ENCODE peak calls at places on chromosomes 13 and 19, in four cellular contexts. C is HepG2, E is K562, T is GM12878. I is an unnamed sample.

GRCh38 chr19:1725100-1726064 is 27.9 kb upstream of the ONECUT3 start:
- DNase-seq in C (peak), E (peak), T (no peak), I (peak)

GRCh38 chr19:7877249-7877836 is 3.2 kb upstream of the PRR36 start:
- DNase-seq in C (no peak), E (no peak), T (no peak), I (no peak)

GRCh38 chr13:102402292-102402691 is 444 bp upstream of the FGF14 start:
- DNase-seq in C (no peak), E (no peak), T (no peak), I (peak)

GRCh38 chr19:29484876-29485275 is 40.9 kb upstream of the VSTM2B start:
- DNase-seq in C (no peak), E (no peak), T (no peak), I (no peak)

GRCh38 chr19:51091895-51092873 is 9.5 kb upstream of the KLK14 start:
- DNase-seq in C (no peak), E (no peak), T (no peak), I (no peak)

GRCh38 chr19:39401549-39402416 is 4.9 kb upstream of the ZFP36 start:
- DNase-seq in C (peak), E (peak), T (no peak), I (no peak)

GRCh38 chr13:112716841-112717520 is 27.1 kb downstream of the ATP11A start:
- DNase-seq in C (no peak), E (no peak), T (no peak), I (no peak)

GRCh38 chr13:62473190-62473943 is 1057.7 kb upstream of the PCDH20 start:
- DNase-seq in C (no peak), E (no peak), T (no peak), I (no peak)

GRCh38 chr13:73820688-73821087 is 313.5 kb downstream of the KLF12 start:
- DNase-seq in C (no peak), E (no peak), T (no peak), I (no peak)

GRCh38 chr13:110635405-110636002 is 20.2 kb downstream of the NAXD start:
- DNase-seq in C (no peak), E (no peak), T (no peak), I (no peak)
- TF ChIP-seq POLR2AphosphoS5 in C (no peak), E (no peak), T (no peak), I (no peak)

GRCh38 chr13:98672947-98673545 is 79.4 kb downstream of the SLC15A1 start:
- DNase-seq in C (peak), E (peak), T (peak), I (peak)
- TF ChIP-seq KDM1A in C (no peak), E (no peak), T (no peak), I (no peak)

GRCh38 chr19:5899728-5900526 is 3.7 kb downstream of the NDUFA11 start:
- DNase-seq in C (no peak), E (no peak), T (no peak), I (no peak)
- TF ChIP-seq POLR2AphosphoS5 in C (no peak), E (no peak), T (no peak), I (no peak)

GRCh38 chr19:44732235-44733014 is 16.1 kb upstream of the BCL3 start:
- DNase-seq in C (no peak), E (no peak), T (no peak), I (no peak)

GRCh38 chr19:44731622-44732021 is 16.9 kb upstream of the BCL3 start:
- DNase-seq in C (no peak), E (no peak), T (no peak), I (no peak)

GRCh38 chr19:44728178-44728577 is 20.3 kb upstream of the BCL3 start:
- DNase-seq in C (no peak), E (no peak), T (no peak), I (no peak)

GRCh38 chr19:44731081-44731480 is 17.4 kb upstream of the BCL3 start:
- DNase-seq in C (no peak), E (no peak), T (no peak), I (no peak)

GRCh38 chr19:44729516-44730033 is 18.9 kb upstream of the BCL3 start:
- DNase-seq in C (no peak), E (no peak), T (no peak), I (no peak)
- TF ChIP-seq KDM1A in C (no peak), E (no peak), T (no peak), I (no peak)

DNA sequence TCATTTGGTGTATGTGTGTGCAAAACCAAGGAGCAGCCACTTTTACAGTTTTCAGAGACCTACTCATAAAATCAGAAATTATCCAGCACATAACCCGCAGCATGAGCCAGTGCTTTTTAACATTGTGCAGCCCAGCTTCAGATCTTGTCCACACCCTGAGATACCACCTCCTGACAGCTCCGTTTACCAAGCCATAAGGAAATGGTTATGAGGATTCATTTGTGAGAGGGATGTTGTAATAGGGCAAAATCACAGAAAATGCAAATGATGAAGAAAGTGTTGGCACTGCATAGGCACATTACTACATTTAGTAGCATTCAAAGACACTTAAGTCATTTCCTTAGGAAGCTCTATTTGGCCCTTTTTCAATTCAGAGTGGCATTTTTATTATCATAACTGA is 277.4 kb downstream of the DNAJC15 start:
- DNase-seq in C (no peak), E (no peak), T (no peak), I (no peak)
- TF ChIP-seq POLR2AphosphoS5 in C (no peak), E (no peak), T (no peak), I (no peak)

DNA sequence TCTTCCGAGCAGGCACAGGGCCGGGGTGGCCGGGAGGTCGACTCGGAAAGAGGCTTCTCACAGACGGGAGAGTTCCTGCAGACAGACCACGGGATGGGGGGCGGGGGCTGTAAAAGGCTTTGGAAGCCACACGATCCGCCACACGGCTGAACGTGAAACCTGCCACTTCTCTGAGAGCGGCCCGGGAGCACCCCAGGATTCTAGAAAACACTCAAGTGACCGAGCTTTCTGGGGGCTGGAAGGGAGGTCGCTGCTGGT is 15.6 kb upstream of the SLC39A3 start:
- DNase-seq in C (no peak), E (no peak), T (no peak), I (no peak)
- TF ChIP-seq KDM1A in C (no peak), E (no peak), T (no peak), I (no peak)

GRCh38 chr13:107665926-107666458 is 549.3 kb downstream of the LIG4 start:
- DNase-seq in C (no peak), E (no peak), T (no peak), I (no peak)
- TF ChIP-seq POLR2AphosphoS5 in C (no peak), E (no peak), T (no peak), I (no peak)

I was measured in H1.